ENCODE peak calls at places on chromosomes 12 and 14, in seven cellular contexts. One of them, this sample, is unnamed.

GRCh38 chr12:80778005-80778541 is 61.4 kb downstream of the MYF5 start:
- DNase-seq in AG10803: peak; percentile 95
- DNase-seq in BJ: peak; percentile 77
- DNase-seq in tibial artery: peak; percentile 74
- DNase-seq in fibroblast of mammary gland: peak; percentile 98
- DNase-seq in OCI-LY7: no peak
- DNase-seq in lower lobe of right lung: no peak
- DNase-seq in this sample: peak; percentile 60

GRCh38 chr12:45622210-45622937 is 107.1 kb upstream of the ARID2 start:
- DNase-seq in AG10803: no peak
- DNase-seq in BJ: no peak
- DNase-seq in tibial artery: no peak
- DNase-seq in fibroblast of mammary gland: peak; percentile 7
- DNase-seq in OCI-LY7: no peak
- DNase-seq in lower lobe of right lung: no peak
- DNase-seq in this sample: no peak

GRCh38 chr12:108645686-108646596 is 12.2 kb upstream of the SELPLG start:
- DNase-seq in AG10803: no peak
- DNase-seq in BJ: no peak
- DNase-seq in tibial artery: no peak
- DNase-seq in fibroblast of mammary gland: no peak
- DNase-seq in OCI-LY7: no peak
- DNase-seq in lower lobe of right lung: no peak
- DNase-seq in this sample: no peak

GRCh38 chr14:66281036-66281776 is 205.0 kb upstream of the CCDC196 start:
- DNase-seq in AG10803: peak; percentile 36
- DNase-seq in BJ: no peak
- DNase-seq in tibial artery: peak; percentile 86
- DNase-seq in fibroblast of mammary gland: peak; percentile 24
- DNase-seq in OCI-LY7: no peak
- DNase-seq in lower lobe of right lung: no peak
- DNase-seq in this sample: no peak

GRCh38 chr12:97177482-97177881 is 270.4 kb downstream of the NEDD1 start:
- DNase-seq in AG10803: no peak
- DNase-seq in BJ: no peak
- DNase-seq in tibial artery: no peak
- DNase-seq in fibroblast of mammary gland: no peak
- DNase-seq in OCI-LY7: no peak
- DNase-seq in lower lobe of right lung: no peak
- DNase-seq in this sample: no peak

GRCh38 chr12:114858388-114859146 is 174.6 kb upstream of the TBX3 start:
- DNase-seq in AG10803: no peak
- DNase-seq in BJ: no peak
- DNase-seq in tibial artery: no peak
- DNase-seq in fibroblast of mammary gland: no peak
- DNase-seq in OCI-LY7: no peak
- DNase-seq in lower lobe of right lung: no peak
- DNase-seq in this sample: no peak

GRCh38 chr12:123971449-123971769 is 1.2 kb downstream of the CCDC92 start:
- DNase-seq in AG10803: peak; percentile 38
- DNase-seq in BJ: no peak
- DNase-seq in tibial artery: no peak
- DNase-seq in fibroblast of mammary gland: no peak
- DNase-seq in OCI-LY7: no peak
- DNase-seq in lower lobe of right lung: no peak
- DNase-seq in this sample: no peak

GRCh38 chr14:31208546-31209424 is 1.2 kb upstream of the HECTD1 start:
- DNase-seq in AG10803: no peak
- DNase-seq in BJ: no peak
- DNase-seq in tibial artery: no peak
- DNase-seq in fibroblast of mammary gland: no peak
- DNase-seq in OCI-LY7: no peak
- DNase-seq in lower lobe of right lung: no peak
- DNase-seq in this sample: peak; percentile 11

GRCh38 chr14:80388980-80389711 is 177.8 kb upstream of the DIO2 start:
- DNase-seq in AG10803: peak; percentile 94
- DNase-seq in BJ: peak; percentile 84
- DNase-seq in tibial artery: no peak
- DNase-seq in fibroblast of mammary gland: peak; percentile 74
- DNase-seq in OCI-LY7: no peak
- DNase-seq in lower lobe of right lung: no peak
- DNase-seq in this sample: no peak

GRCh38 chr12:50839032-50839431 is 3.7 kb upstream of the TMPRSS12 start:
- DNase-seq in AG10803: no peak
- DNase-seq in BJ: no peak
- DNase-seq in tibial artery: no peak
- DNase-seq in fibroblast of mammary gland: peak; percentile 12
- DNase-seq in OCI-LY7: no peak
- DNase-seq in lower lobe of right lung: no peak
- DNase-seq in this sample: no peak

GRCh38 chr12:52416788-52417187 is 10.7 kb upstream of the KRT82 start:
- DNase-seq in AG10803: no peak
- DNase-seq in BJ: no peak
- DNase-seq in tibial artery: no peak
- DNase-seq in fibroblast of mammary gland: no peak
- DNase-seq in OCI-LY7: no peak
- DNase-seq in lower lobe of right lung: no peak
- DNase-seq in this sample: no peak

GRCh38 chr12:88501976-88502938 is 78.0 kb downstream of the KITLG start:
- DNase-seq in AG10803: peak; percentile 71
- DNase-seq in BJ: no peak
- DNase-seq in tibial artery: no peak
- DNase-seq in fibroblast of mammary gland: peak; percentile 77
- DNase-seq in OCI-LY7: no peak
- DNase-seq in lower lobe of right lung: no peak
- DNase-seq in this sample: no peak

GRCh38 chr14:96095581-96096476 is 56.7 kb downstream of the C14orf132 start:
- DNase-seq in AG10803: peak; percentile 83
- DNase-seq in BJ: no peak
- DNase-seq in tibial artery: peak; percentile 65
- DNase-seq in fibroblast of mammary gland: peak; percentile 82
- DNase-seq in OCI-LY7: no peak
- DNase-seq in lower lobe of right lung: no peak
- DNase-seq in this sample: peak; percentile 69

GRCh38 chr14:102574840-102575478 is 17.5 kb upstream of the RCOR1 start:
- DNase-seq in AG10803: no peak
- DNase-seq in BJ: no peak
- DNase-seq in tibial artery: no peak
- DNase-seq in fibroblast of mammary gland: no peak
- DNase-seq in OCI-LY7: no peak
- DNase-seq in lower lobe of right lung: no peak
- DNase-seq in this sample: no peak

GRCh38 chr14:36281309-36281708 is 39.1 kb downstream of the MBIP start:
- DNase-seq in AG10803: no peak
- DNase-seq in BJ: no peak
- DNase-seq in tibial artery: no peak
- DNase-seq in fibroblast of mammary gland: peak; percentile 10
- DNase-seq in OCI-LY7: no peak
- DNase-seq in lower lobe of right lung: no peak
- DNase-seq in this sample: no peak

GRCh38 chr12:111024205-111024794 is 103.9 kb upstream of the MYL2 start:
- DNase-seq in AG10803: peak; percentile 3
- DNase-seq in BJ: no peak
- DNase-seq in tibial artery: no peak
- DNase-seq in fibroblast of mammary gland: peak; percentile 25
- DNase-seq in OCI-LY7: peak; percentile 74
- DNase-seq in lower lobe of right lung: peak; percentile 68
- DNase-seq in this sample: no peak

GRCh38 chr14:69666698-69667211 is 55.4 kb downstream of the SUSD6 start:
- DNase-seq in AG10803: peak; percentile 66
- DNase-seq in BJ: peak; percentile 54
- DNase-seq in tibial artery: no peak
- DNase-seq in fibroblast of mammary gland: peak; percentile 54
- DNase-seq in OCI-LY7: no peak
- DNase-seq in lower lobe of right lung: no peak
- DNase-seq in this sample: no peak

GRCh38 chr12:111330800-111331752 is 37.8 kb downstream of the PHETA1 start:
- DNase-seq in AG10803: peak; percentile 54
- DNase-seq in BJ: peak; percentile 7
- DNase-seq in tibial artery: no peak
- DNase-seq in fibroblast of mammary gland: peak; percentile 46
- DNase-seq in OCI-LY7: peak; percentile 61
- DNase-seq in lower lobe of right lung: no peak
- DNase-seq in this sample: no peak

GRCh38 chr12:50057896-50058670 is 687 bp downstream of the ASIC1 start:
- DNase-seq in AG10803: no peak
- DNase-seq in BJ: no peak
- DNase-seq in tibial artery: no peak
- DNase-seq in fibroblast of mammary gland: no peak
- DNase-seq in OCI-LY7: no peak
- DNase-seq in lower lobe of right lung: peak; percentile 32
- DNase-seq in this sample: peak; percentile 40

GRCh38 chr14:93276031-93276716 is 56.7 kb downstream of the BTBD7 start:
- DNase-seq in AG10803: no peak
- DNase-seq in BJ: no peak
- DNase-seq in tibial artery: no peak
- DNase-seq in fibroblast of mammary gland: no peak
- DNase-seq in OCI-LY7: no peak
- DNase-seq in lower lobe of right lung: no peak
- DNase-seq in this sample: no peak

GRCh38 chr14:102590667-102591099 is 1.8 kb upstream of the RCOR1 start:
- DNase-seq in AG10803: no peak
- DNase-seq in BJ: no peak
- DNase-seq in tibial artery: peak; percentile 70
- DNase-seq in fibroblast of mammary gland: peak; percentile 64
- DNase-seq in OCI-LY7: peak; percentile 74
- DNase-seq in lower lobe of right lung: peak; percentile 55
- DNase-seq in this sample: no peak

GRCh38 chr12:67147030-67147429 is 122.1 kb upstream of the CAND1 start:
- DNase-seq in AG10803: no peak
- DNase-seq in BJ: no peak
- DNase-seq in tibial artery: no peak
- DNase-seq in fibroblast of mammary gland: no peak
- DNase-seq in OCI-LY7: no peak
- DNase-seq in lower lobe of right lung: no peak
- DNase-seq in this sample: no peak

GRCh38 chr12:65720136-65720535 is 104.1 kb upstream of the HMGA2 start:
- DNase-seq in AG10803: peak; percentile 94
- DNase-seq in BJ: peak; percentile 50
- DNase-seq in tibial artery: no peak
- DNase-seq in fibroblast of mammary gland: peak; percentile 78
- DNase-seq in OCI-LY7: no peak
- DNase-seq in lower lobe of right lung: no peak
- DNase-seq in this sample: peak; percentile 66

GRCh38 chr12:33012226-33012625 is 115.6 kb upstream of the PKP2 start:
- DNase-seq in AG10803: no peak
- DNase-seq in BJ: no peak
- DNase-seq in tibial artery: no peak
- DNase-seq in fibroblast of mammary gland: no peak
- DNase-seq in OCI-LY7: no peak
- DNase-seq in lower lobe of right lung: no peak
- DNase-seq in this sample: no peak

GRCh38 chr12:109544955-109545531 is 28.3 kb downstream of the MMAB start:
- DNase-seq in AG10803: peak; percentile 38
- DNase-seq in BJ: no peak
- DNase-seq in tibial artery: no peak
- DNase-seq in fibroblast of mammary gland: peak; percentile 66
- DNase-seq in OCI-LY7: no peak
- DNase-seq in lower lobe of right lung: no peak
- DNase-seq in this sample: no peak

GRCh38 chr12:109020750-109021380 is at the start of gene SVOP:
- DNase-seq in AG10803: peak; percentile 64
- DNase-seq in BJ: peak; percentile 1
- DNase-seq in tibial artery: peak; percentile 74
- DNase-seq in fibroblast of mammary gland: peak; percentile 72
- DNase-seq in OCI-LY7: no peak
- DNase-seq in lower lobe of right lung: peak; percentile 79
- DNase-seq in this sample: peak; percentile 68

GRCh38 chr12:132271755-132272092 is 57.7 kb downstream of the GALNT9 start:
- DNase-seq in AG10803: no peak
- DNase-seq in BJ: no peak
- DNase-seq in tibial artery: no peak
- DNase-seq in fibroblast of mammary gland: no peak
- DNase-seq in OCI-LY7: no peak
- DNase-seq in lower lobe of right lung: no peak
- DNase-seq in this sample: no peak
- TF ChIP-seq CTCF in AG10803: no peak
- TF ChIP-seq CTCF in BJ: no peak
- TF ChIP-seq CTCF in tibial artery: no peak
- TF ChIP-seq CTCF in fibroblast of mammary gland: no peak
- TF ChIP-seq CTCF in OCI-LY7: no peak
- TF ChIP-seq CTCF in lower lobe of right lung: no peak
- TF ChIP-seq CTCF in this sample: no peak

GRCh38 chr12:116609715-116610114 is 50.5 kb downstream of the MAP1LC3B2 start:
- DNase-seq in AG10803: no peak
- DNase-seq in BJ: no peak
- DNase-seq in tibial artery: no peak
- DNase-seq in fibroblast of mammary gland: no peak
- DNase-seq in OCI-LY7: peak; percentile 57
- DNase-seq in lower lobe of right lung: no peak
- DNase-seq in this sample: no peak
- TF ChIP-seq CTCF in AG10803: peak; percentile 32
- TF ChIP-seq CTCF in BJ: no peak
- TF ChIP-seq CTCF in tibial artery: peak; percentile 18
- TF ChIP-seq CTCF in fibroblast of mammary gland: peak; percentile 52
- TF ChIP-seq CTCF in OCI-LY7: peak; percentile 75
- TF ChIP-seq CTCF in lower lobe of right lung: peak; percentile 35
- TF ChIP-seq CTCF in this sample: peak; percentile 12

GRCh38 chr12:6267007-6267721 is 43.3 kb upstream of the PLEKHG6 start:
- DNase-seq in AG10803: peak; percentile 30
- DNase-seq in BJ: peak; percentile 55
- DNase-seq in tibial artery: no peak
- DNase-seq in fibroblast of mammary gland: peak; percentile 45
- DNase-seq in OCI-LY7: peak; percentile 35
- DNase-seq in lower lobe of right lung: peak; percentile 56
- DNase-seq in this sample: no peak
- TF ChIP-seq CTCF in AG10803: no peak
- TF ChIP-seq CTCF in BJ: no peak
- TF ChIP-seq CTCF in tibial artery: no peak
- TF ChIP-seq CTCF in fibroblast of mammary gland: no peak
- TF ChIP-seq CTCF in OCI-LY7: peak; percentile 53
- TF ChIP-seq CTCF in lower lobe of right lung: no peak
- TF ChIP-seq CTCF in this sample: no peak

GRCh38 chr14:99966912-99967311 is 98.3 kb upstream of the EVL start:
- DNase-seq in AG10803: no peak
- DNase-seq in BJ: no peak
- DNase-seq in tibial artery: no peak
- DNase-seq in fibroblast of mammary gland: no peak
- DNase-seq in OCI-LY7: no peak
- DNase-seq in lower lobe of right lung: no peak
- DNase-seq in this sample: no peak

GRCh38 chr14:99966030-99966429 is 99.2 kb upstream of the EVL start:
- DNase-seq in AG10803: no peak
- DNase-seq in BJ: no peak
- DNase-seq in tibial artery: no peak
- DNase-seq in fibroblast of mammary gland: no peak
- DNase-seq in OCI-LY7: no peak
- DNase-seq in lower lobe of right lung: no peak
- DNase-seq in this sample: no peak

GRCh38 chr14:99966436-99966835 is 98.8 kb upstream of the EVL start:
- DNase-seq in AG10803: no peak
- DNase-seq in BJ: no peak
- DNase-seq in tibial artery: no peak
- DNase-seq in fibroblast of mammary gland: no peak
- DNase-seq in OCI-LY7: no peak
- DNase-seq in lower lobe of right lung: no peak
- DNase-seq in this sample: no peak

GRCh38 chr14:99961826-99962518 is 103.2 kb upstream of the EVL start:
- DNase-seq in AG10803: no peak
- DNase-seq in BJ: no peak
- DNase-seq in tibial artery: no peak
- DNase-seq in fibroblast of mammary gland: no peak
- DNase-seq in OCI-LY7: no peak
- DNase-seq in lower lobe of right lung: no peak
- DNase-seq in this sample: no peak

GRCh38 chr14:99964979-99965378 is 100.2 kb upstream of the EVL start:
- DNase-seq in AG10803: no peak
- DNase-seq in BJ: no peak
- DNase-seq in tibial artery: no peak
- DNase-seq in fibroblast of mammary gland: no peak
- DNase-seq in OCI-LY7: no peak
- DNase-seq in lower lobe of right lung: no peak
- DNase-seq in this sample: no peak
- TF ChIP-seq CTCF in AG10803: no peak
- TF ChIP-seq CTCF in BJ: no peak
- TF ChIP-seq CTCF in tibial artery: no peak
- TF ChIP-seq CTCF in fibroblast of mammary gland: no peak
- TF ChIP-seq CTCF in OCI-LY7: no peak
- TF ChIP-seq CTCF in lower lobe of right lung: no peak
- TF ChIP-seq CTCF in this sample: no peak